ENCODE peak calls at places on chromosomes 4 and X, in six cellular contexts. E is natural killer cell treated with Interleukin-12 subunit alpha and Interleukin-12 subunit beta and Interleukin-15 and Interleukin-18, amount 100 ng/mL, for 72 hours; H is posterior vena cava; B is ELF-1; U is adipocyte; T is activated CD4-positive, CD25-positive, alpha-beta regulatory T cell. W is an unnamed sample.

GRCh38 chrX:82087699-82088098 is 885.8 kb downstream of the SH3BGRL start:
- DNase-seq in E (no peak), H (no peak), B (no peak), U (no peak), T (no peak), W (no peak)

GRCh38 chr4:139593091-139593564 is 37.1 kb upstream of the SETD7 start:
- DNase-seq in E (no peak), H (no peak), B (peak), U (peak), T (no peak), W (peak)

GRCh38 chr4:7067147-7067522 is 729 bp downstream of the GRPEL1 start:
- DNase-seq in E (no peak), H (no peak), B (no peak), U (peak), T (no peak), W (no peak)

GRCh38 chr4:31141141-31141811 is 421.1 kb downstream of the PCDH7 start:
- DNase-seq in E (no peak), H (no peak), B (no peak), U (no peak), T (no peak), W (no peak)

GRCh38 chr4:86730310-86730709 is 118.9 kb downstream of the SLC10A6 start:
- DNase-seq in E (no peak), H (no peak), B (peak), U (no peak), T (no peak), W (peak)

GRCh38 chr4:143531368-143531767 is 17.9 kb downstream of the SMARCA5 start:
- DNase-seq in E (no peak), H (no peak), B (no peak), U (peak), T (no peak), W (no peak)

GRCh38 chr4:40622913-40623312 is 6.8 kb downstream of the RBM47 start:
- DNase-seq in E (no peak), H (no peak), B (no peak), U (no peak), T (no peak), W (no peak)

GRCh38 chr4:108193891-108194672 is 25.4 kb upstream of the LEF1 start:
- DNase-seq in E (no peak), H (no peak), B (peak), U (peak), T (no peak), W (no peak)

GRCh38 chrX:41720125-41720780 is 3.7 kb upstream of the GPR82 start:
- DNase-seq in E (peak), H (no peak), B (no peak), U (peak), T (no peak), W (peak)

GRCh38 chr4:103719320-103720204 is at the start of gene TACR3:
- DNase-seq in E (no peak), H (no peak), B (peak), U (no peak), T (no peak), W (no peak)

GRCh38 chrX:153190384-153190783 is 11.3 kb downstream of the MAGEA1 start:
- DNase-seq in E (no peak), H (no peak), B (no peak), U (no peak), T (no peak), W (no peak)

GRCh38 chrX:110397904-110398303 is 39.3 kb downstream of the RTL9 start:
- DNase-seq in E (no peak), H (no peak), B (peak), U (no peak), T (no peak), W (no peak)

GRCh38 chrX:135489542-135489941 is 30.9 kb upstream of the INTS6L start:
- DNase-seq in E (no peak), H (no peak), B (peak), U (no peak), T (no peak), W (no peak)

GRCh38 chrX:155127465-155127864 is 56.2 kb downstream of the BRCC3 start:
- DNase-seq in E (no peak), H (no peak), B (no peak), U (no peak), T (no peak), W (no peak)

GRCh38 chr4:166293551-166293950 is 420.5 kb downstream of the TLL1 start:
- DNase-seq in E (no peak), H (no peak), B (no peak), U (peak), T (no peak), W (peak)

GRCh38 chrX:37976153-37976552 is 30.2 kb upstream of the SYTL5 start:
- DNase-seq in E (no peak), H (no peak), B (no peak), U (no peak), T (no peak), W (no peak)

GRCh38 chr4:83083925-83084475 is 30.5 kb downstream of the PLAC8 start:
- DNase-seq in E (peak), H (no peak), B (peak), U (no peak), T (peak), W (no peak)

GRCh38 chrX:63784902-63785692 is at the start of gene ARHGEF9:
- DNase-seq in E (no peak), H (peak), B (peak), U (peak), T (no peak), W (no peak)

GRCh38 chr4:143241892-143242291 is 57.2 kb downstream of the USP38 start:
- DNase-seq in E (no peak), H (no peak), B (no peak), U (no peak), T (no peak), W (no peak)

GRCh38 chr4:139735381-139736256 is 70.0 kb downstream of the MGST2 start:
- DNase-seq in E (no peak), H (peak), B (peak), U (no peak), T (no peak), W (peak)

GRCh38 chr4:54449999-54450398 is 207.8 kb upstream of the KIT start:
- DNase-seq in E (no peak), H (no peak), B (peak), U (no peak), T (no peak), W (no peak)

GRCh38 chr4:66202870-66203269 is 532.6 kb upstream of the EPHA5 start:
- DNase-seq in E (no peak), H (no peak), B (no peak), U (no peak), T (no peak), W (no peak)

GRCh38 chr4:95466791-95467190 is 82.0 kb downstream of the UNC5C start:
- DNase-seq in E (no peak), H (no peak), B (peak), U (no peak), T (no peak), W (no peak)

GRCh38 chr4:82753238-82753637 is 45.4 kb downstream of the SCD5 start:
- DNase-seq in E (no peak), H (no peak), B (no peak), U (no peak), T (no peak), W (no peak)

GRCh38 chrX:23901065-23901464 is 6.7 kb downstream of the APOO start:
- DNase-seq in E (no peak), H (no peak), B (peak), U (peak), T (no peak), W (peak)

GRCh38 chrX:40685352-40685918 is 38.1 kb upstream of the CXorf38 start:
- DNase-seq in E (no peak), H (no peak), B (no peak), U (no peak), T (no peak), W (no peak)

GRCh38 chrX:28058906-28059305 is 77.7 kb upstream of the DCAF8L1 start:
- DNase-seq in E (no peak), H (no peak), B (no peak), U (no peak), T (no peak), W (peak)

GRCh38 chrX:34467437-34467836 is 189.6 kb downstream of the TMEM47 start:
- DNase-seq in E (no peak), H (no peak), B (no peak), U (peak), T (no peak), W (peak)

GRCh38 chr4:190020790-190021717 is 6.0 kb downstream of the FRG2 start:
- DNase-seq in E (no peak), H (no peak), B (peak), U (peak), T (no peak), W (no peak)

GRCh38 chrX:40663880-40664630 is 16.7 kb upstream of the CXorf38 start:
- DNase-seq in E (no peak), H (no peak), B (peak), U (peak), T (no peak), W (peak)

GRCh38 chrX:104679175-104679574 is 113.2 kb downstream of the IL1RAPL2 start:
- DNase-seq in E (no peak), H (no peak), B (no peak), U (no peak), T (no peak), W (no peak)

GRCh38 chr4:6095023-6095817 is 77.0 kb upstream of the C4orf50 start:
- DNase-seq in E (no peak), H (no peak), B (no peak), U (no peak), T (no peak), W (peak)

GRCh38 chrX:110218591-110218990 is 99.3 kb downstream of the AMMECR1 start:
- DNase-seq in E (no peak), H (no peak), B (no peak), U (peak), T (no peak), W (no peak)

GRCh38 chrX:4118666-4119530 is 405.4 kb upstream of the PRKX start:
- DNase-seq in E (no peak), H (no peak), B (no peak), U (no peak), T (no peak), W (no peak)

GRCh38 chrX:27619975-27620374 is 29.8 kb downstream of the DCAF8L2 start:
- DNase-seq in E (no peak), H (no peak), B (no peak), U (peak), T (no peak), W (no peak)

GRCh38 chrX:125132274-125132673 is 187.4 kb upstream of the TEX13C start:
- DNase-seq in E (no peak), H (no peak), B (peak), U (no peak), T (no peak), W (no peak)

GRCh38 chr4:116925900-116926457 is 159.4 kb downstream of the TRAM1L1 start:
- DNase-seq in E (no peak), H (peak), B (peak), U (peak), T (no peak), W (no peak)